ENCODE peak calls at places on chromosomes 12 and 14, in nine cellular contexts. G, B, R, T, C, E, Z, L and N are unnamed samples.

GRCh38 chr12:65821336-65821735 is 2.9 kb upstream of the HMGA2 start:
- DNase-seq in G (no peak), E (no peak), B (no peak), L (no peak), Z (no peak), T (no peak), R (no peak), C (no peak), N (no peak)

GRCh38 chr14:80037349-80037748 is 174.0 kb downstream of the DIO2 start:
- DNase-seq in E (no peak), B (no peak), T (no peak), G (no peak), C (no peak), L (no peak), R (no peak), Z (no peak), N (no peak)

GRCh38 chr14:76304536-76305473 is 71.1 kb upstream of the ESRRB start:
- DNase-seq in C (no peak), R (no peak), Z (no peak), B (no peak), T (no peak), L (no peak), G (no peak), E (no peak), N (no peak)

GRCh38 chr12:26010293-26010821 is 51.9 kb downstream of the RASSF8 start:
- DNase-seq in G (no peak), L (peak; percentile 41), R (no peak), E (no peak), T (no peak), Z (no peak), B (peak; percentile 30), C (no peak), N (no peak)

GRCh38 chr12:68762691-68763090 is 16.7 kb downstream of the SLC35E3 start:
- DNase-seq in C (no peak), R (no peak), L (no peak), G (no peak), Z (no peak), B (no peak), E (no peak), T (no peak), N (no peak)

GRCh38 chr12:1946311-1946710 is 27.9 kb upstream of the CACNA2D4 start:
- DNase-seq in C (no peak), B (no peak), R (no peak), G (no peak), Z (no peak), T (no peak), L (no peak), E (no peak), N (no peak)

GRCh38 chr12:12872139-12872933 is 19.0 kb upstream of the GPRC5A start:
- DNase-seq in T (no peak), G (peak; percentile 83), C (no peak), E (no peak), B (peak; percentile 79), Z (no peak), R (no peak), L (peak; percentile 82), N (peak; percentile 83)

GRCh38 chr12:39685854-39686608 is 66.4 kb upstream of the ABCD2 start:
- DNase-seq in R (no peak), T (no peak), L (no peak), C (no peak), Z (no peak), G (no peak), B (no peak), E (no peak), N (no peak)

GRCh38 chr14:75648066-75648838 is 12.4 kb downstream of the ERG28 start:
- DNase-seq in C (no peak), E (no peak), T (no peak), Z (no peak), B (peak; percentile 99), L (peak; percentile 88), G (peak; percentile 75), R (no peak), N (no peak)

GRCh38 chr12:113109872-113110623 is 25.5 kb downstream of the RASAL1 start:
- DNase-seq in L (no peak), T (no peak), C (no peak), E (no peak), Z (no peak), B (no peak), R (no peak), G (no peak), N (no peak)

GRCh38 chr12:63857771-63858670 is 13.5 kb downstream of the SRGAP1 start:
- DNase-seq in B (no peak), G (no peak), R (no peak), L (peak; percentile 14), Z (no peak), T (no peak), C (no peak), E (no peak), N (peak; percentile 40)

GRCh38 chr12:14272954-14273910 is 92.2 kb upstream of the ATF7IP start:
- DNase-seq in C (peak; percentile 48), R (no peak), L (no peak), Z (no peak), G (no peak), B (no peak), T (no peak), E (no peak), N (no peak)

GRCh38 chr14:102086346-102086971 is 385 bp downstream of the HSP90AA1 start:
- DNase-seq in E (no peak), L (no peak), G (peak; percentile 79), B (peak; percentile 42), C (peak; percentile 68), R (no peak), T (peak; percentile 74), Z (peak; percentile 72), N (peak; percentile 64)

GRCh38 chr12:57367121-57367520 is 63.7 kb downstream of the R3HDM2 start:
- DNase-seq in B (no peak), Z (no peak), C (no peak), E (no peak), G (no peak), R (no peak), T (no peak), L (no peak), N (no peak)

GRCh38 chr14:75196468-75196867 is 20.1 kb upstream of the TMED10 start:
- DNase-seq in B (no peak), Z (no peak), E (no peak), L (no peak), T (no peak), C (peak; percentile 22), G (peak; percentile 40), R (peak; percentile 4), N (peak; percentile 68)

GRCh38 chr12:105331805-105332251 is 1.3 kb downstream of the C12orf75 start:
- DNase-seq in T (no peak), G (peak; percentile 21), B (no peak), E (no peak), C (peak; percentile 18), L (no peak), Z (peak; percentile 11), R (no peak), N (peak; percentile 24)

GRCh38 chr12:66453837-66454236 is 151.5 kb downstream of the HELB start:
- DNase-seq in C (no peak), E (no peak), G (no peak), Z (no peak), R (no peak), L (no peak), B (no peak), T (no peak), N (no peak)

GRCh38 chr12:54744590-54744989 is 96.4 kb upstream of the DCD start:
- DNase-seq in E (no peak), Z (no peak), B (no peak), L (no peak), T (no peak), G (no peak), C (no peak), R (no peak), N (no peak)

GRCh38 chr14:106843951-106844483 is 1317.6 kb downstream of the TMEM121 start:
- DNase-seq in E (no peak), T (no peak), Z (peak; percentile 40), R (no peak), G (no peak), C (peak; percentile 42), L (peak; percentile 12), B (no peak), N (peak; percentile 76)